ENCODE peak calls at places on chromosomes 13 and 19, in four cellular contexts. M is BJ; F is stimulated activated CD4-positive, alpha-beta T cell treated with anti-CD3 and anti-CD28 coated beads, Interleukin-2, amount 100 ng/mL, for 48 hours; J is activated naive CD8-positive, alpha-beta T cell treated with anti-CD3 and anti-CD28 coated beads for 36 hours. R is an unnamed sample.

GRCh38 chr13:60990032-60990733 is 425.5 kb downstream of the PCDH20 start:
- DNase-seq in M (no peak), F (no peak), J (no peak), R (peak)

GRCh38 chr13:77535448-77535847 is at the start of gene SCEL:
- DNase-seq in M (no peak), F (no peak), J (no peak), R (no peak)

GRCh38 chr19:18428837-18429674 is 8.9 kb downstream of the ISYNA1 start:
- DNase-seq in M (no peak), F (peak), J (peak), R (peak)

GRCh38 chr13:101530293-101530692 is 77.8 kb downstream of the ITGBL1 start:
- DNase-seq in M (no peak), F (no peak), J (no peak), R (no peak)

GRCh38 chr19:38949580-38950367 is 19.0 kb downstream of the MRPS12 start:
- DNase-seq in M (no peak), F (peak), J (peak), R (peak)

GRCh38 chr13:101529419-101529818 is 76.9 kb downstream of the ITGBL1 start:
- DNase-seq in M (peak), F (no peak), J (no peak), R (no peak)

GRCh38 chr13:84961023-84961422 is 838.2 kb downstream of the SLITRK6 start:
- DNase-seq in M (no peak), F (no peak), J (no peak), R (no peak)

GRCh38 chr13:93446256-93446655 is 219.6 kb downstream of the GPC6 start:
- DNase-seq in M (no peak), F (no peak), J (no peak), R (no peak)

GRCh38 chr19:22610121-22610520 is 24.0 kb upstream of the ZNF492 start:
- DNase-seq in M (no peak), F (no peak), J (no peak), R (no peak)

GRCh38 chr19:18475004-18475453 is 37.1 kb upstream of the ISYNA1 start:
- DNase-seq in M (no peak), F (no peak), J (no peak), R (no peak)

GRCh38 chr19:27746691-27747380 is 1466.1 kb downstream of the UQCRFS1 start:
- DNase-seq in M (no peak), F (no peak), J (peak), R (peak)

GRCh38 chr13:104487006-104487405 is 1420.8 kb upstream of the SLC10A2 start:
- DNase-seq in M (no peak), F (no peak), J (no peak), R (no peak)

GRCh38 chr13:86907116-86907515 is 764.1 kb upstream of the SLITRK5 start:
- DNase-seq in M (no peak), F (no peak), J (no peak), R (no peak)

GRCh38 chr19:6811906-6812305 is 39.4 kb downstream of the VAV1 start:
- DNase-seq in M (no peak), F (no peak), J (no peak), R (no peak)

GRCh38 chr19:38944981-38945506 is 14.3 kb downstream of the MRPS12 start:
- DNase-seq in M (no peak), F (no peak), J (no peak), R (no peak)

GRCh38 chr13:75372517-75372916 is 109.5 kb downstream of the TBC1D4 start:
- DNase-seq in M (no peak), F (no peak), J (no peak), R (no peak)

GRCh38 chr19:50204811-50205675 is 1.6 kb downstream of the MYH14 start:
- DNase-seq in M (no peak), F (no peak), J (peak), R (peak)

GRCh38 chr19:19115954-19116353 is 22.3 kb downstream of the TMEM161A start:
- DNase-seq in M (no peak), F (peak), J (peak), R (no peak)

GRCh38 chr13:40330950-40331349 is 335.5 kb downstream of the FOXO1 start:
- DNase-seq in M (no peak), F (no peak), J (no peak), R (no peak)

GRCh38 chr13:41427700-41428099 is 29.6 kb upstream of the RGCC start:
- DNase-seq in M (no peak), F (no peak), J (no peak), R (no peak)

GRCh38 chr13:42036711-42037110 is 11.7 kb upstream of the DGKH start:
- DNase-seq in M (no peak), F (no peak), J (no peak), R (no peak)

GRCh38 chr19:50838239-50838638 is 4.9 kb upstream of the KLK15 start:
- DNase-seq in M (no peak), F (no peak), J (no peak), R (no peak)

GRCh38 chr13:64369121-64369520 is 2861.0 kb downstream of the PCDH9 start:
- DNase-seq in M (no peak), F (no peak), J (no peak), R (no peak)

GRCh38 chr19:6359942-6360341 is 1.4 kb upstream of the CLPP start:
- DNase-seq in M (no peak), F (no peak), J (no peak), R (no peak)

GRCh38 chr19:41462497-41462896 is 19.5 kb downstream of the ERICH4 start:
- DNase-seq in M (no peak), F (no peak), J (no peak), R (no peak)

GRCh38 chr13:45295536-45295935 is 45.4 kb downstream of the TPT1 start:
- DNase-seq in M (no peak), F (no peak), J (no peak), R (no peak)

GRCh38 chr19:53101518-53101917 is 1.7 kb downstream of the ZNF160 start:
- DNase-seq in M (no peak), F (no peak), J (peak), R (no peak)

GRCh38 chr19:28505134-28505533 is 707.8 kb downstream of the UQCRFS1 start:
- DNase-seq in M (no peak), F (no peak), J (no peak), R (no peak)

GRCh38 chr19:47065242-47065641 is 16.8 kb upstream of the TMEM160 start:
- DNase-seq in M (no peak), F (no peak), J (no peak), R (no peak)

R was measured in left colon.